ENCODE peak calls at places on chromosomes 12 and 14, in six cellular contexts. V, W, O, A, I and J are unnamed samples.

GRCh38 chr14:96816281-96816680 is 19.1 kb downstream of the VRK1 start:
- DNase-seq in O (no peak), A (no peak), V (no peak), I (no peak), W (no peak), J (no peak)

GRCh38 chr12:52976574-52977071 is 27.7 kb downstream of the KRT18 start:
- DNase-seq in V (peak), W (no peak), A (peak), O (no peak), I (no peak), J (peak)

GRCh38 chr12:16385779-16386646 is 38.6 kb downstream of the MGST1 start:
- DNase-seq in V (peak), I (peak), A (peak), O (peak), W (no peak), J (peak)

GRCh38 chr14:57512221-57512620 is 18.6 kb upstream of the CCDC198 start:
- DNase-seq in O (peak), W (no peak), V (no peak), I (no peak), A (no peak), J (no peak)

GRCh38 chr12:84785281-84785680 is 127.3 kb downstream of the SLC6A15 start:
- DNase-seq in V (no peak), A (no peak), O (peak), W (no peak), I (no peak), J (no peak)

GRCh38 chr12:60148109-60148508 is 552.3 kb downstream of the SLC16A7 start:
- DNase-seq in O (no peak), A (peak), W (no peak), I (peak), V (peak), J (peak)

GRCh38 chr14:97415907-97416306 is 618.7 kb downstream of the VRK1 start:
- DNase-seq in A (no peak), I (no peak), V (no peak), W (no peak), O (no peak), J (no peak)

GRCh38 chr14:68824207-68824516 is 31.3 kb upstream of the ZFP36L1 start:
- DNase-seq in A (no peak), W (no peak), I (no peak), V (no peak), O (no peak), J (no peak)

GRCh38 chr12:121786441-121786825 is 7.1 kb downstream of the RHOF start:
- DNase-seq in I (peak), W (no peak), O (no peak), V (peak), A (peak), J (peak)

GRCh38 chr12:120404271-120404670 is 33.6 kb upstream of the COX6A1 start:
- DNase-seq in O (peak), V (no peak), I (no peak), W (peak), A (no peak), J (no peak)